ENCODE peak calls at places on chromosomes 1 and 21, in nine cellular contexts. D is NCI-H1417, B is esophagus squamous epithelium, V is H7, Z is dorsolateral prefrontal cortex, I is heart right ventricle, Y is occipital lobe, H is suprapubic skin, F is cardiac fibroblast. N is an unnamed sample.
A peak's percentile ranks its signal among the peaks of the same experiment; 100 is the strongest.

GRCh38 chr1:21911205-21912001 is 25.7 kb downstream of the HSPG2 start:
- DNase-seq in D (no peak), B (no peak), V (peak; percentile 80), Z (no peak), I (peak; percentile 79), Y (no peak), H (no peak), F (no peak), N (peak; percentile 67)

GRCh38 chr1:58401991-58402390 is 144.5 kb downstream of the OMA1 start:
- DNase-seq in D (no peak), B (no peak), V (no peak), Z (no peak), I (peak; percentile 23), Y (no peak), H (no peak), F (no peak), N (no peak)

GRCh38 chr1:18307329-18307898 is 173.3 kb upstream of the KLHDC7A start:
- DNase-seq in D (no peak), B (no peak), V (no peak), Z (no peak), I (no peak), Y (no peak), H (no peak), F (no peak), N (no peak)

GRCh38 chr1:24562625-24563024 is 6.7 kb downstream of the NCMAP start:
- DNase-seq in D (peak; percentile 83), B (no peak), V (no peak), Z (no peak), I (no peak), Y (no peak), H (no peak), F (no peak), N (no peak)

GRCh38 chr21:38306833-38307232 is 50.0 kb downstream of the KCNJ15 start:
- DNase-seq in D (no peak), B (no peak), V (no peak), Z (no peak), I (no peak), Y (no peak), H (no peak), F (peak; percentile 99), N (peak; percentile 89)

GRCh38 chr1:78101514-78101913 is 55.7 kb downstream of the GIPC2 start:
- DNase-seq in D (no peak), B (no peak), V (no peak), Z (no peak), I (no peak), Y (no peak), H (no peak), F (peak; percentile 97), N (peak; percentile 93)

GRCh38 chr1:8239039-8239305 is 78.9 kb upstream of the SLC45A1 start:
- DNase-seq in D (no peak), B (no peak), V (no peak), Z (no peak), I (no peak), Y (no peak), H (no peak), F (peak; percentile 85), N (no peak)

GRCh38 chr1:24826510-24826909 is 81.3 kb downstream of the CLIC4 start:
- DNase-seq in D (no peak), B (no peak), V (no peak), Z (no peak), I (no peak), Y (no peak), H (no peak), F (no peak), N (no peak)

GRCh38 chr1:172417552-172417951 is 2.9 kb upstream of the C1orf105 start:
- DNase-seq in D (no peak), B (no peak), V (no peak), Z (no peak), I (no peak), Y (no peak), H (no peak), F (no peak), N (no peak)

GRCh38 chr1:112991721-112992120 is 35.7 kb upstream of the SLC16A1 start:
- DNase-seq in D (no peak), B (no peak), V (no peak), Z (no peak), I (no peak), Y (no peak), H (no peak), F (no peak), N (no peak)

GRCh38 chr1:37473431-37474050 is 839 bp upstream of the ZC3H12A start:
- DNase-seq in D (no peak), B (no peak), V (peak; percentile 55), Z (no peak), I (no peak), Y (no peak), H (no peak), F (peak; percentile 61), N (no peak)

GRCh38 chr1:97006044-97006676 is 284.6 kb downstream of the PTBP2 start:
- DNase-seq in D (no peak), B (no peak), V (no peak), Z (peak; percentile 77), I (peak; percentile 22), Y (peak; percentile 29), H (no peak), F (peak; percentile 81), N (peak; percentile 37)

GRCh38 chr1:177170756-177171535 is at the start of gene BRINP2:
- DNase-seq in D (peak; percentile 78), B (no peak), V (peak; percentile 93), Z (peak; percentile 94), I (peak; percentile 50), Y (peak; percentile 86), H (no peak), F (peak; percentile 3), N (no peak)

GRCh38 chr1:116359060-116359830 is 13.8 kb upstream of the ATP1A1 start:
- DNase-seq in D (no peak), B (no peak), V (no peak), Z (no peak), I (no peak), Y (no peak), H (no peak), F (peak; percentile 69), N (no peak)

GRCh38 chr1:89519779-89520358 is 4.8 kb upstream of the LRRC8B start:
- DNase-seq in D (no peak), B (no peak), V (peak; percentile 53), Z (no peak), I (no peak), Y (no peak), H (no peak), F (peak; percentile 73), N (peak; percentile 25)

GRCh38 chr1:160168609-160169369 is 17.4 kb downstream of the ATP1A4 start:
- DNase-seq in D (peak; percentile 65), B (no peak), V (peak; percentile 57), Z (no peak), I (no peak), Y (no peak), H (no peak), F (no peak), N (peak; percentile 89)

GRCh38 chr1:231493421-231494185 is 34.9 kb upstream of the TSNAX start:
- DNase-seq in D (no peak), B (no peak), V (peak; percentile 29), Z (no peak), I (no peak), Y (no peak), H (no peak), F (peak; percentile 82), N (no peak)

GRCh38 chr1:201711101-201711597 is 117.8 kb upstream of the IPO9 start:
- DNase-seq in D (no peak), B (no peak), V (peak; percentile 31), Z (peak; percentile 65), I (no peak), Y (peak; percentile 41), H (peak; percentile 79), F (no peak), N (no peak)

GRCh38 chr1:158931055-158931737 is at the start of gene PYHIN1:
- DNase-seq in D (no peak), B (no peak), V (no peak), Z (no peak), I (no peak), Y (no peak), H (no peak), F (no peak), N (no peak)

GRCh38 chr1:70458120-70458519 is 47.1 kb downstream of the CTH start:
- DNase-seq in D (peak; percentile 16), B (no peak), V (no peak), Z (no peak), I (no peak), Y (peak; percentile 16), H (no peak), F (no peak), N (no peak)

GRCh38 chr1:54016343-54017282 is 1.4 kb downstream of the LDLRAD1 start:
- DNase-seq in D (peak; percentile 54), B (no peak), V (peak; percentile 44), Z (no peak), I (no peak), Y (no peak), H (peak; percentile 75), F (peak; percentile 56), N (peak; percentile 14)

GRCh38 chr1:109901508-109902145 is 9.0 kb upstream of the CSF1 start:
- DNase-seq in D (no peak), B (no peak), V (no peak), Z (no peak), I (no peak), Y (no peak), H (no peak), F (no peak), N (no peak)

GRCh38 chr21:16195896-16196443 is 466.2 kb downstream of the USP25 start:
- DNase-seq in D (no peak), B (no peak), V (no peak), Z (no peak), I (no peak), Y (no peak), H (no peak), F (peak; percentile 50), N (no peak)

GRCh38 chr21:27681038-27681437 is 714.1 kb upstream of the ADAMTS5 start:
- DNase-seq in D (no peak), B (no peak), V (no peak), Z (no peak), I (no peak), Y (no peak), H (no peak), F (peak; percentile 63), N (no peak)

GRCh38 chr21:28750565-28750964 is 242.1 kb downstream of the LTN1 start:
- DNase-seq in D (no peak), B (no peak), V (no peak), Z (no peak), I (no peak), Y (no peak), H (no peak), F (no peak), N (no peak)

GRCh38 chr1:150619576-150620509 is 9.6 kb downstream of the ENSA start:
- DNase-seq in D (no peak), B (no peak), V (peak; percentile 36), Z (peak; percentile 46), I (no peak), Y (no peak), H (no peak), F (peak; percentile 85), N (peak; percentile 59)